ENCODE peak calls at places on chromosomes 16 and 17, in five cellular contexts. D, Y, O, F and K are unnamed samples.

GRCh38 chr16:49608095-49608494 is 234.5 kb downstream of the C16orf78 start:
- DNase-seq in D (no peak), Y (no peak), O (no peak), F (no peak), K (peak)

GRCh38 chr16:1650131-1650530 is 27.9 kb upstream of the JPT2 start:
- DNase-seq in D (no peak), Y (peak), O (no peak), F (no peak), K (no peak)

GRCh38 chr17:65925606-65926307 is 266.2 kb downstream of the CEP112 start:
- DNase-seq in D (no peak), Y (peak), O (no peak), F (no peak), K (no peak)

GRCh38 chr17:42438600-42439567 is 15.8 kb upstream of the CAVIN1 start:
- DNase-seq in D (peak), Y (no peak), O (peak), F (peak), K (peak)

GRCh38 chr17:61571624-61572023 is 19.4 kb downstream of the NACA2 start:
- DNase-seq in D (no peak), Y (no peak), O (no peak), F (no peak), K (no peak)

GRCh38 chr16:30839523-30840227 is 52.7 kb upstream of the ZNF629 start:
- DNase-seq in D (peak), Y (peak), O (no peak), F (peak), K (no peak)

GRCh38 chr16:27748868-27749546 is 199.1 kb downstream of the KATNIP start:
- DNase-seq in D (no peak), Y (peak), O (peak), F (peak), K (no peak)

GRCh38 chr17:10059684-10060211 is 138.7 kb downstream of the GAS7 start:
- DNase-seq in D (no peak), Y (peak), O (no peak), F (peak), K (no peak)

GRCh38 chr17:78418627-78419026 is 40.2 kb downstream of the PGS1 start:
- DNase-seq in D (no peak), Y (no peak), O (no peak), F (no peak), K (no peak)

GRCh38 chr16:15966420-15967222 is 17.2 kb downstream of the ABCC1 start:
- DNase-seq in D (no peak), Y (peak), O (no peak), F (no peak), K (no peak)

GRCh38 chr16:2790631-2791030 is 3.3 kb upstream of the PRSS33 start:
- DNase-seq in D (no peak), Y (no peak), O (no peak), F (no peak), K (no peak)

GRCh38 chr17:63653018-63653417 is 30.8 kb downstream of the MAP3K3 start:
- DNase-seq in D (no peak), Y (no peak), O (no peak), F (no peak), K (no peak)

GRCh38 chr17:3029213-3029913 is 34.0 kb downstream of the OR1D5 start:
- DNase-seq in D (no peak), Y (no peak), O (no peak), F (no peak), K (no peak)

GRCh38 chr16:67884684-67885083 is at the start of gene NRN1L:
- DNase-seq in D (peak), Y (peak), O (peak), F (peak), K (peak)

GRCh38 chr17:28405632-28406477 is at the start of gene SLC46A1:
- DNase-seq in D (peak), Y (peak), O (peak), F (peak), K (peak)

GRCh38 chr16:15552507-15552906 is 90.4 kb downstream of the MARF1 start:
- DNase-seq in D (no peak), Y (no peak), O (no peak), F (no peak), K (no peak)

GRCh38 chr17:75465039-75465438 is 8.6 kb downstream of the TMEM94 start:
- DNase-seq in D (no peak), Y (no peak), O (no peak), F (no peak), K (no peak)

GRCh38 chr17:38751144-38751802 is 1.3 kb upstream of the PSMB3 start:
- DNase-seq in D (no peak), Y (no peak), O (no peak), F (no peak), K (peak)

GRCh38 chr17:49597928-49598655 is 22.4 kb downstream of the NXPH3 start:
- DNase-seq in D (no peak), Y (peak), O (no peak), F (no peak), K (no peak)

GRCh38 chr16:11495066-11495407 is 91.7 kb downstream of the LITAF start:
- DNase-seq in D (no peak), Y (no peak), O (no peak), F (no peak), K (no peak)

GRCh38 chr16:84782841-84783240 is 36.9 kb upstream of the CRISPLD2 start:
- DNase-seq in D (no peak), Y (no peak), O (no peak), F (no peak), K (no peak)

GRCh38 chr17:81831957-81832607 is 1.0 kb downstream of the MCRIP1 start:
- DNase-seq in D (no peak), Y (peak), O (no peak), F (no peak), K (no peak)

GRCh38 chr17:45963258-45963657 is 35.8 kb upstream of the STH start:
- DNase-seq in D (no peak), Y (no peak), O (no peak), F (no peak), K (no peak)

GRCh38 chr16:15993946-15994665 is 44.7 kb downstream of the ABCC1 start:
- DNase-seq in D (no peak), Y (peak), O (no peak), F (no peak), K (no peak)

GRCh38 chr16:51359141-51359960 is 208.3 kb upstream of the SALL1 start:
- DNase-seq in D (no peak), Y (peak), O (peak), F (peak), K (peak)

GRCh38 chr17:68431661-68432071 is 25.6 kb downstream of the WIPI1 start:
- DNase-seq in D (no peak), Y (no peak), O (no peak), F (peak), K (peak)

GRCh38 chr16:78763821-78764440 is 664.5 kb downstream of the WWOX start:
- DNase-seq in D (no peak), Y (no peak), O (no peak), F (no peak), K (no peak)

GRCh38 chr17:37828313-37829124 is 83.7 kb upstream of the HNF1B start:
- DNase-seq in D (no peak), Y (no peak), O (no peak), F (no peak), K (no peak)

GRCh38 chr16:15521758-15522509 is 87.5 kb downstream of the BMERB1 start:
- DNase-seq in D (no peak), Y (peak), O (peak), F (no peak), K (no peak)

GRCh38 chr17:45003877-45004276 is 35.8 kb upstream of the C1QL1 start:
- DNase-seq in D (no peak), Y (no peak), O (no peak), F (peak), K (no peak)

GRCh38 chr16:85134076-85134793 is 22.0 kb upstream of the CIBAR2 start:
- DNase-seq in D (no peak), Y (no peak), O (no peak), F (no peak), K (no peak)

GRCh38 chr17:43212641-43213490 is 1.2 kb downstream of the TMEM106A start:
- DNase-seq in D (no peak), Y (peak), O (no peak), F (no peak), K (no peak)

GRCh38 chr16:24568392-24568791 is 29.0 kb downstream of the RBBP6 start:
- DNase-seq in D (no peak), Y (peak), O (no peak), F (no peak), K (no peak)

GRCh38 chr17:7846765-7847661 is 7.9 kb upstream of the TMEM88 start:
- DNase-seq in D (no peak), Y (no peak), O (no peak), F (peak), K (no peak)

GRCh38 chr16:85954927-85955539 is 56.1 kb downstream of the IRF8 start:
- DNase-seq in D (no peak), Y (no peak), O (no peak), F (no peak), K (no peak)

GRCh38 chr17:8846768-8847211 is 20.7 kb downstream of the PIK3R6 start:
- DNase-seq in D (no peak), Y (peak), O (no peak), F (peak), K (no peak)

GRCh38 chr17:77645441-77646430 is 312.8 kb upstream of the TNRC6C start:
- DNase-seq in D (no peak), Y (no peak), O (no peak), F (peak), K (peak)

GRCh38 chr17:48162946-48163506 is 55.5 kb downstream of the SNX11 start:
- DNase-seq in D (peak), Y (peak), O (no peak), F (no peak), K (peak)

GRCh38 chr17:48160177-48160967 is 52.8 kb downstream of the SNX11 start:
- DNase-seq in D (peak), Y (no peak), O (no peak), F (peak), K (no peak)

GRCh38 chr17:48161127-48161905 is 53.8 kb downstream of the SNX11 start:
- DNase-seq in D (no peak), Y (no peak), O (no peak), F (no peak), K (no peak)

GRCh38 chr17:48162305-48162934 is 54.9 kb downstream of the SNX11 start:
- DNase-seq in D (no peak), Y (no peak), O (no peak), F (no peak), K (no peak)

DNA sequence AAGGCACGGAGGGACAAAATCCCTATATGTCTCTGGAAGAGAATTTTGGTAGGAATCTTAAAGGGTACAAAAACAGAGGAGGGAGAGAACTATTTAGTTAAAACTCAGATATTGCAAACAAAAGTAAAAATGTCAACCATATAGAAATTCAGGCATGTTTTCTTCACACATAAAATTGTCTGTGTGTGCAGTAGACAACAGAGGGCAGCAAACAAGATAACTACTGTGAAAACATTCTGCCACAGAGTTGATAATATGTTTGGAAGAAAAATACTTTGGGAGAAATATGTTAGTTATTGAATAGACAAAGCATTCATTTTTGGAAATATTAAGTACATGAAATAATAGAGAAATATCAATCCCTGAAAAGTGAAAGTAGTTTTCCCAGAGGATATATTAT is 56.2 kb downstream of the SNX11 start:
- DNase-seq in D (no peak), Y (no peak), O (no peak), F (no peak), K (no peak)
- TF ChIP-seq CTCF in D (no peak), Y (no peak), O (no peak), F (peak), K (no peak)

DNA sequence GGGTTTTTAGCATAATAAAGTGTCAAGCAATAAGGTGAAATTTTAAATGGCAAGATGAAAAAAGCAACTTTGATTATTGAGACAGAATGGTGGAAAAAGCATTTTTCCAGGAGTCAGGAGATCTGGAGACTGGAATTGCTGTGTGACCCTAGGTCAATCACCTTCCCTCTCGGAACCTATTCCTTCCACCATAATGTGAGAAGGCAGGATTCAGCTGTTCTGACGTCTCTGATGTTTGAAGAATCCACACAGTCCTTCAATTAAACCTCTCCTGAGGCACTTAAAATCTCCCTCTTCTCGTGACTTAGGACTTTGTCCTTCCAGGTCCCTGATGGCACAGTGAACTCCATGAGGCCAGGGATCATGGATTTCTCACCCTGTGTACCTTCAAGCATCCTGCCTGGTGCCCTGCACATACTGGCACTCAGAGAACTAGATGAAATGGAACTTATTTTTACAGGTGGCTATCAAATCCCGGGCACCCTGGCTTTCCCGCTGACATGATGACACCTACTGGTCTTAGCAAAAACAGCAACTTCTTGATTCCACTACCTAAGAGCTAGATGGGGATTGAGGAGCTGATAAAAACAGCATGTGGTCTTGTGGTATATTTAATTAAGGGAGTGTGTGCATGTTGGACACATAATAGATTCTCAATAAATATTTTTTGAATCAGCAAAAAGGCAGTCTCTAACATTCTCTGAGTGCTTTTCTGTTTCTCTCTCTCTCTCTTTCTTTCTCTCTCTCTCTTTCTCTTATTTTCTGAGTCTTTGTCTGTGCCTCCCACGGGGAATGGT is 2.3 kb upstream of the CCDC182 start:
- DNase-seq in D (peak), Y (peak), O (peak), F (peak), K (no peak)
- TF ChIP-seq CTCF in D (peak), Y (peak), O (peak), F (peak), K (peak)

DNA sequence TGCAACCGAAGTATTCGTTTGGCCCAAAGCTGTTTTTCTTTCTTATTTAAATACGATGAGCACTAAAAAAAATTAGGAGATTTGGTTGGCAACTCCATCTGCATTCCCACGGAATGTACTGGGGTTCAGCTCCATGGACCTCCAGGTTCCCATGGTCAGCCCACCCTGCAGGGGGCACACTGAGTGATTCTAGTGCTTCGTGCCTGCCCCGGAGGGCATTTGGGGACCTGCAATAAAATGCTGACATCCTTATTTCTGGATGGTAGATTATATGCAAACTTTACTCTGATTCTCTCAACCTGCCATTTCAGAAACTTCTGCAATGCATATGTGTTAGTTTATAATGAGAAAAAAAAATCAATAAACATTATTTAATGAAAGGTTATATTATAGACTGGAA is 339.4 kb downstream of the XYLT1 start:
- DNase-seq in D (no peak), Y (no peak), O (no peak), F (peak), K (no peak)
- TF ChIP-seq CTCF in D (no peak), Y (no peak), O (no peak), F (peak), K (no peak)

DNA sequence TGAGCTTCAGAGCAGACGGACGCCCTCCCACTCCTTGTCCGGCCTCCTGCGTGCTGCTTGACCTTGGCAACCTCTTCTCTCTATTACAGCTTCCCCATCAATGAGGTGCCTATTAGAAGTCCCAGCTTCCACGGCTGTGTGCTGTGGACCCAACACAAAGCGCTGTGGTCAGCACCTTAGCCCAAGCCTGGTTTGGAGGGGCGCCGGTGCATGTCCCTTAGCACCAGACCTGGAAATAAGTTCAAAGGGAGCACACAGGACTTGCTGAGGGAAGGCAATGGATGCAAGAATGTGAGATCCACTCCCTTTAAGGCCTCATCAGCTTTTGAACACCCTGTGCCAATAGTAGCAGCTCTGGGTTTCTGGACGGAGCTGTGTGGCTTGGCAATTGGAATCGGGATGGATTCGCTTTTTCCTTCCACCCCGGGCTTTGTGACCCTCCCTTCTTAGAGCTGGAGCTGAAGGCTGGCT is 239.3 kb upstream of the MAF start:
- DNase-seq in D (no peak), Y (no peak), O (peak), F (no peak), K (no peak)
- TF ChIP-seq CTCF in D (no peak), Y (no peak), O (no peak), F (no peak), K (no peak)

GRCh38 chr17:30000001-30000754 is 58.7 kb downstream of the EFCAB5 start:
- DNase-seq in D (no peak), Y (peak), O (no peak), F (no peak), K (no peak)
- TF ChIP-seq CTCF in D (no peak), Y (peak), O (no peak), F (no peak), K (no peak)